ENCODE peak calls at places on chromosome 6, in six cellular contexts. F, V, S, A, N and P are unnamed samples.

GRCh38 chr6:167734662-167735497 is 91.8 kb upstream of the AFDN start:
- DNase-seq in S (no peak), A (no peak), F (no peak), V (no peak), N (no peak), P (no peak)

GRCh38 chr6:163828038-163828790 is 413.7 kb downstream of the QKI start:
- DNase-seq in V (no peak), A (no peak), N (no peak), F (no peak), S (no peak), P (no peak)

GRCh38 chr6:14804001-14804401 is 441.9 kb upstream of the JARID2 start:
- DNase-seq in S (peak), V (no peak), A (no peak), N (no peak), F (no peak), P (no peak)

GRCh38 chr6:151661928-151662327 is 145.6 kb upstream of the ESR1 start:
- DNase-seq in V (peak), N (peak), F (no peak), S (no peak), A (no peak), P (no peak)

GRCh38 chr6:163417595-163417994 is 3.1 kb downstream of the QKI start:
- DNase-seq in V (no peak), N (peak), A (no peak), F (no peak), S (no peak), P (no peak)

GRCh38 chr6:19410477-19410876 is 426.7 kb upstream of the ID4 start:
- DNase-seq in V (no peak), F (no peak), N (no peak), A (no peak), S (no peak), P (peak)

GRCh38 chr6:57021086-57021720 is 25.3 kb upstream of the KIAA1586 start:
- DNase-seq in V (peak), S (peak), N (peak), F (peak), A (no peak), P (peak)

GRCh38 chr6:52389626-52390360 is 27.8 kb downstream of the PAQR8 start:
- DNase-seq in A (peak), F (peak), S (peak), N (peak), V (peak), P (no peak)

GRCh38 chr6:132067286-132067685 is 116.1 kb upstream of the CCN2 start:
- DNase-seq in A (no peak), V (no peak), F (no peak), S (no peak), N (no peak), P (no peak)

GRCh38 chr6:135280375-135281136 is 99.4 kb downstream of the MYB start:
- DNase-seq in S (peak), A (no peak), N (peak), V (no peak), F (no peak), P (no peak)

GRCh38 chr6:157760137-157760536 is 62.9 kb upstream of the SNX9 start:
- DNase-seq in A (no peak), F (no peak), S (no peak), V (no peak), N (no peak), P (no peak)

GRCh38 chr6:35718911-35719381 is 17.9 kb upstream of the ARMC12 start:
- DNase-seq in F (no peak), N (no peak), S (no peak), A (no peak), V (no peak), P (no peak)

GRCh38 chr6:54262499-54262898 is 45.7 kb upstream of the TINAG start:
- DNase-seq in V (no peak), N (no peak), A (no peak), S (no peak), F (no peak), P (no peak)

GRCh38 chr6:81621816-81622395 is 130.6 kb downstream of the TENT5A start:
- DNase-seq in N (no peak), F (no peak), A (no peak), V (no peak), S (no peak), P (no peak)

GRCh38 chr6:142075516-142076101 is 57.1 kb upstream of the GJE1 start:
- DNase-seq in S (no peak), V (no peak), N (no peak), F (no peak), A (no peak), P (no peak)

GRCh38 chr6:163324928-163325784 is 89.4 kb upstream of the QKI start:
- DNase-seq in N (no peak), S (no peak), V (no peak), F (peak), A (no peak), P (no peak)

DNA sequence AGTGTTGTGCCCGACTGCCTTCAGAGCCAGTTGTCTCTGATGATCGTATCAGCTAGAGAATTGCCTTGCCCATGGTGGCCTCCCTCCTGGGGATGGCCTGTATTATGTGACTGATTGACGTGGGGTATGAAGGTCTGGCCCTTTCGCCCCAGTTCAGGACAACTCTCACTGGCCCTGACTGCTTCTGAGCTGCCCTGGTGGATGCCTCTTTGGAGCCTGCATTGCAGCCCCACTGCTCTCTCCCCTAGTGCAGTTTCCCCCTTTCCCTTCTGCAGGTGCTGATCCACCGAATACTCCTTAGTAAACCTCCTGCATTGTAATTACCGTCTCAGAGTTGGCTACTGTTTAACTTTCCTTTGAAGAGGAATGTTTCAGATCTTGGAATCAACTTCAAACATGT is 18.2 kb downstream of the CD109 start:
- DNase-seq in A (no peak), N (no peak), F (no peak), V (no peak), S (no peak), P (no peak)
- TF ChIP-seq REST in A (no peak), N (no peak), F (no peak), V (no peak), S (no peak), P (no peak)

GRCh38 chr6:37279366-37280134 is 21.6 kb upstream of the TMEM217 start:
- DNase-seq in N (no peak), F (no peak), S (no peak), A (no peak), V (no peak), P (no peak)
- TF ChIP-seq SIN3A in N (no peak), F (no peak), S (no peak), A (no peak), V (no peak), P (no peak)

GRCh38 chr6:143744593-143745151 is 66.9 kb downstream of the PHACTR2 start:
- DNase-seq in V (peak), N (no peak), A (no peak), F (peak), S (no peak), P (no peak)

GRCh38 chr6:143742070-143742954 is 64.5 kb downstream of the PHACTR2 start:
- DNase-seq in A (no peak), F (no peak), N (no peak), V (no peak), S (no peak), P (no peak)

GRCh38 chr6:143742955-143743255 is 65.1 kb downstream of the PHACTR2 start:
- DNase-seq in V (no peak), N (no peak), F (no peak), S (no peak), A (no peak), P (no peak)

GRCh38 chr6:143745160-143746133 is 67.7 kb downstream of the PHACTR2 start:
- DNase-seq in F (peak), N (peak), S (peak), A (no peak), V (peak), P (no peak)

GRCh38 chr6:143743256-143744166 is 65.7 kb downstream of the PHACTR2 start:
- DNase-seq in A (no peak), V (no peak), F (peak), S (no peak), N (no peak), P (no peak)
- H3K4me3 ChIP-seq in A (no peak), V (no peak), F (no peak), S (no peak), N (no peak), P (no peak)

DNA sequence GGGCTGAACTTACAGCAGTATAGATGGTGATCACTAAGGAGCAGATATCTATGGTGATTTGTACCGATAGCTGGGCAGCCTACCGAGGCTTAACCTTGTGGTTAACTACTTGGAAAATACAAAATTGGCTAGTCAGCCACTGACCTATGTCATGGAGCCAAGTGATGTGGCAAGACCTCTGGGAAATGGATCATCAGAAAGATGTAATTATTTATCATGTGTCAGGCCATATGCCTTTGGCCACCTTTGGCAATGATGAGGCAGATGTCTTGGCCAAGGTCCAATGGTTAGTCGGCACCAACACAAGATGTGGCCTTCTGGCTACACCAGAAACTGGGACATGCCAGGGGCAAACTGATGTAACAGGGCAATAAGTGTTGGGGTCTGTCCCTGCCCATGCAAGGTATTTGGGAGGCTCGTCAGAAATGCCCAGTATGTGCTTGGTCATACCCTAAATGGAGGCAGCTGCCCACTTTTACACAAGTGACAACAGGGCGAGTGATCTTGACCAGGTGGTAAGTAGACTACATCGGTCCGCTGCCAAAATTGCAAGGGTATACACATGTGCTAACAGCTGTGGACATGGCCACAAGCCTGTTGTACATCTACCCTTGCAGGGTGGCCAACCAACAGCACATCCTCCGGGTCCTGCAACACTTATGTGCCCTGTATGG is 30.1 kb downstream of the HDDC2 start:
- DNase-seq in N (no peak), F (no peak), S (no peak), A (no peak), V (no peak), P (no peak)
- TF ChIP-seq REST in N (no peak), F (no peak), S (no peak), A (no peak), V (no peak), P (no peak)

DNA sequence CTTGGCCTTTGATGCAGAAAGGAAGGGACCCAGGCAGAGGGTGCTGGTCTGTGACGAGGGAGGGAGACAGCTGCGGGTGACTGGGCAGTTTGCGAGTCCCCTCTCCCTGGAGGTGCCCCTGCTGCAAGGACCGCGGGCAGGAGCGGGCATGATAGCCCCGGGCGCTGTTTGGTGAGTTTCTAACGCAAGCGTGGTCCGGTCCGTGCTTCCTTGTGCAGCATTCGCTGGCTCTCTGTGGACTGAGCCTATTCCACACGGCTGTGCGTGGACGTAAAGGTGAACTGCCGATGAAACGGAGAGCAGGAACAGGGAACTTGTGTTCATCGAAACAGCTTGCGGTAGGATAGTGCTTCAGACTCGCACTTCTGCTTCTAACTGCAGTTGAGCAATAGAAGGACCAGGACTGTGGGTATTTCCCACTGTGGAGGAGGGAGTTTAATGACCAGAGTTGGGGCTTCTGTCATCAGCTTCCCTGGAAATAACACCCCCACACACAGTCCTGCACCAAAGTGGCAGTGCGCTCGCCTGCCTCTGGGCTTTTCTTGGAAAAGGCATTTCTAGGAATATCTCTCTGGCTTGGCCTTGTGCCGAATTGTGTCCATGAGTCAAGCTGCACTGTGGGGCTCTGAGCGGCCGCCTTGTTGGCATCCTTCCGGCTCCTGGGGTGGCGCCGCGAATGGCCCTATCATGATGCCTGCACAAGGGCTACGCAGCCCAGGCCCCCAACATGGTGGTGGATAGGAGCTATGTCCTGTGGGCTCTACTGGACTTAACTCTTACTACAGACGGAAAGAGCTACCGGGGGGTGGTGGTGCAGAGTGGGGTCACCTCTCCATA is 48.9 kb downstream of the DUSP22 start:
- DNase-seq in S (no peak), F (no peak), A (peak), V (no peak), N (peak), P (no peak)
- TF ChIP-seq SIN3A in S (no peak), F (no peak), A (no peak), V (no peak), N (no peak), P (no peak)